ENCODE peak calls at places on chromosomes 1 and 21, in six cellular contexts. D is heart right ventricle, Y is IMR-90, Z is RWPE1, G is pancreas, N is prostate gland. X is an unnamed sample.

GRCh38 chr1:183043872-183044859 is 20.9 kb downstream of the LAMC1 start:
- DNase-seq in G (no peak), Y (peak), Z (no peak), D (no peak), N (no peak), X (no peak)

GRCh38 chr1:240399381-240399780 is 212.6 kb downstream of the GREM2 start:
- DNase-seq in N (no peak), G (no peak), Y (peak), D (no peak), Z (peak), X (no peak)

GRCh38 chr1:65792671-65793358 is at the start of gene PDE4B:
- DNase-seq in N (no peak), D (peak), Y (peak), G (peak), Z (no peak), X (no peak)

GRCh38 chr1:232142403-232143314 is 487.3 kb downstream of the SIPA1L2 start:
- DNase-seq in Z (peak), Y (peak), D (no peak), N (peak), G (no peak), X (peak)

GRCh38 chr1:178161516-178161915 is 67.6 kb downstream of the RASAL2 start:
- DNase-seq in Z (no peak), D (no peak), N (no peak), Y (no peak), G (no peak), X (no peak)

GRCh38 chr1:8197493-8198282 is 120.2 kb upstream of the SLC45A1 start:
- DNase-seq in D (peak), G (no peak), Z (peak), N (peak), Y (peak), X (peak)

GRCh38 chr21:27371688-27372331 is 404.9 kb upstream of the ADAMTS5 start:
- DNase-seq in Z (no peak), G (no peak), N (no peak), Y (peak), D (no peak), X (no peak)

GRCh38 chr1:53383471-53383870 is 55.6 kb upstream of the LRP8 start:
- DNase-seq in Z (no peak), Y (no peak), D (no peak), G (no peak), N (no peak), X (no peak)

GRCh38 chr21:36260030-36260787 is 59.8 kb upstream of the MORC3 start:
- DNase-seq in D (no peak), G (no peak), N (peak), Z (peak), Y (peak), X (peak)

GRCh38 chr1:219666242-219666641 is 53.3 kb upstream of the ZC3H11B start:
- DNase-seq in N (no peak), Y (peak), Z (no peak), D (no peak), G (no peak), X (no peak)

DNA sequence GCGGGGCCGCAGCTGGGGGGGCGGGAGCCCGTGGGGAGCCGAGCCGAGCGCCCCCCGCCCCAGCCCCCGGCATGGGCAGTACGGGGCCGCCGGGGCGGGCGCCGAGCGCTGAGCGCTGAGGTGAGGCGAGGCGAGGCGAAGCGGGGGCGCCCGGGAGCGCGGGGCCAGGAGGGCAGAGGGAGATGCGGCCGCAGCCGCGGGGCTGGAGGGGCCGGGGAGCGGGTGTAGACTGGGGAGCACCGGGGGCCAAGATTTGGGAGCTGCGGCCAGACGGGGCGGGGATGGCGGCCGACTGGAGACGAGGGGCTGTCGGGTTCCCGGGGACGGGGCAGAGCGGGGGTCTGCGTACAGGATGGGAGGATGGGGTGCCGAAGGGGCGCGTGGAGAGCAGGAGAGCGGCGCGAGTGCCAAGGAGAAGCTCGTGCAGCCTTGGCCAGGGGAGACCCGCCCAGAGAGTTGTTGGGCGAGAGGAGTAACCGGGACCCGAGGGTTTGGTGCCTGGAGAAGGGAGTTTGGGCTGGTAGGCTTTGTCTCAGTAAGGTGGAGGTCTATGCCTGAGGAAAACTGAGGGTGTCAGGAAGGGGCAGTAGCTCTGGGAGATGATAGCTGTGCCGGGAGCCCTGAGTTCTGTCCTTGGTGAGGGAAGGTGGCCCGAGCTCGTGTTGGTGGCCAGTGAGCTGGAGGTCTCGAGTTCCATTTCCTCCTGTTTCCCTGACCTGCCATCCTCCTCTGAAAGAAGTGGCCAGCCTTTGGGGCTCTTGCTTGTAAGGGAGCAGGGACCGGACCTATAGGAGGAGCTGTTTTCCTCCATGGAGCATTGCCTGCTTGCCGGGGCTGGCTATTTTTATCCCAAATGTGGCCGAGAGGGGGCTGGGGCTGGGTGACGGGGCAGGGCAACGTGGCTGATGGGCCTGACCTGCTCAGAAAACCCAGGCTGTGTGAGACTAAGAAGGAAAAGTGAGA is 539 bp downstream of the ATP8B2 start:
- DNase-seq in D (peak), N (peak), Z (peak), Y (peak), G (peak), X (peak)
- H3K27ac ChIP-seq in D (peak), N (peak), Z (peak), Y (peak), G (no peak), X (peak)

DNA sequence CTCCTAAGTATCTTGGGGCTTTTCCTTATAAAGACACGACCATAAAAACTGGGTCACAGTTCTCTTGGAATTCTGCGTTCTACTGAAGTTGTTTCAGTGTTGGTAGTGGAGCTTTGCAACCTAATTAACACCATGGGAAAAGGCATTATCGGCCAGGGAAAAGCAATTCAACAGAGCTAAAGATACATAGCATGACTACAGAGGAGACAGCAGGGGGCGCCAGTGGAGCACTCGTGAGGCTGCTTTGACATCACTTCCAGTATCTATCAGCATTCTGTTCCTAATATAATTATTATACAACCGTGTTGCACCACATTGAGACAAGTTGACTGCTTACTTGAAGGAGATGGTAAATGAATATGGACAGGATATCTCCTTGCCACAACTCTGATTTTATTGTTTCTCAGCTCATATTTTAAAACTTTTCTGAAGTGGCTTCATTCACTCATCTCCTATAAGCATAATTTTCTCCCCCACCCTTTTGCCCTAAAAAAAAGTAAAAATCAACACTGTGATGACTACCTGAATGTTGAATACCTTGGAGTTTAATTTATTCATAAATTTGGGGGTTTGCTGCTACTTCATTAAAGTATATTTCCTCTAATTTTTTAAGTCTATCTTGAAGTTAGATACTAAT is 39.4 kb downstream of the ZP4 start:
- DNase-seq in N (no peak), Z (peak), D (no peak), G (no peak), Y (peak), X (peak)
- TF ChIP-seq CTCF in N (no peak), Z (peak), D (peak), G (no peak), Y (peak), X (no peak)

DNA sequence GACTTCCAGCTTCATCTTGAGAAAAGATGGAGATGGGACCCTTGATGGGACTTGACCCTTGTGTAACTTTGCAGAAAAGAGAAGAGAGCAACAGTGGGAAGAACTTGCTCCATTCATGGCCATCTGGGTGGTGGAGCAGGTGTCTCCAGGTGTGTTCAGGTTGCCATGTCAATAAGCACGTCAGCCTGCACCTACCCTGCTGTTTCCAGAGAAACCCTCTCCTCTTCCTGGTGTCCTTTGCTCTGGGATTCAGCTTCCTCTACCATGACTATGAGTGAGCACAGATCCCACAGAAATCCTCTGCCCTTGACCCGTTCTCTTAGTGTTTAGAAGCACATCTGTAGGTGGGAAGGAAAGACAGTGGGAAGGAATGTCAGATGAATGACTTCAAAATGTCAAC is 21.8 kb upstream of the OTUD3 start:
- DNase-seq in D (no peak), Z (no peak), Y (no peak), N (no peak), G (no peak), X (no peak)
- H3K27ac ChIP-seq in D (no peak), Z (no peak), Y (no peak), N (no peak), G (no peak), X (no peak)

DNA sequence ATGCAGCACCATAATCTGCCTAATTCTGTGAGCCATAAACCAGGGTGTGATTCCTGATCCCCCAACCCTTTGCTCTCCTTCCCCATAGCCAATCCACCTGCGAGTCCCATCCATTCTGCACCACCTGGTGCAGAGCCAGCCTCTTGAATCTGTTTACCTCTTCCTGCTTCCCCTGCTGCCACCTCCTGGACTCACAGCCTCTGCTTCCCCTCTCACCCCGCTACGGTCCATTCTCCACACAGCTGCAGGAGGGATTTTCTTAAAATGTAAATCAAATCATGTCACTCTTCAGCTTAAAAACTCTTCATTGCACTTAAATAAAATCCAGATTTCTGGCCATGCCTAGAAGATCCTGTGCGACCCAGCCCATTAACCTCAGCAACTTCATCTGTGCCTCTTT is 186.7 kb downstream of the FOXD2 start:
- DNase-seq in D (no peak), G (no peak), Z (peak), Y (no peak), N (no peak), X (peak)
- TF ChIP-seq CTCF in D (peak), G (no peak), Z (no peak), Y (no peak), N (no peak), X (no peak)

DNA sequence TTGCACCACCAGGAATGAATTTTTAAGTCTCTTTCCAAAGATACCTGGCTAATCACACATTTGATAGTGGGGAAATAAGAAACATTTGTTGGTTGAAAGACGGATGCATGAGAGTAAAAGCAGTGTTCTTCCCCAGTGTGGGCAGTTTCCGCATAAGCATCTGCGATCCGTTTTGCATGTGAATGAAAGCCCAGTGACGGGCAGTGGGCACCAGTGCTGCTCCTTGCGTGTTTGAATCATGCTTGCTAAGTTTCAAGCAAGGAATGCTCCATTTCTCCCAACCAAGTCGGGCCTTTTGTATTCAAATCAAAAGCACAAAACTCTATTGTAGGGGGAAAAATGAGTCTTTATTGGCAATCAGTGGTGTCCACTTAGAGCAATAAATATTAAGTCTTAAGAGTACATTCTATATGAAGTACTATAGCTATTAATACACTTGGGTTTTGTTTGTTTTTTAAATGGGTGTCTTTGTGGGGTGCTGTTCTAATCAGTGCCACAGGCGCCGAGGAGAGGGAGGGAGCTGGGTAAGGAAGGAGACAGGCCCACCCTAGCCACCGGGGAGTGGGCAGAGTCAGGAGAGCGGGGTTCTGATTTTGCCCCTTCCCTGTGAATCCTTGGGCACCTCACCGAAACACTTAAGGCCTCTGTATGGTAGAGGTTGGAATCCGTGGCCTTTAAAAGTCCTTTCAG is 750 bp upstream of the PTGFRN start:
- DNase-seq in Y (no peak), N (no peak), Z (no peak), D (no peak), G (no peak), X (no peak)
- H3K27ac ChIP-seq in Y (no peak), N (peak), Z (peak), D (no peak), G (no peak), X (peak)

DNA sequence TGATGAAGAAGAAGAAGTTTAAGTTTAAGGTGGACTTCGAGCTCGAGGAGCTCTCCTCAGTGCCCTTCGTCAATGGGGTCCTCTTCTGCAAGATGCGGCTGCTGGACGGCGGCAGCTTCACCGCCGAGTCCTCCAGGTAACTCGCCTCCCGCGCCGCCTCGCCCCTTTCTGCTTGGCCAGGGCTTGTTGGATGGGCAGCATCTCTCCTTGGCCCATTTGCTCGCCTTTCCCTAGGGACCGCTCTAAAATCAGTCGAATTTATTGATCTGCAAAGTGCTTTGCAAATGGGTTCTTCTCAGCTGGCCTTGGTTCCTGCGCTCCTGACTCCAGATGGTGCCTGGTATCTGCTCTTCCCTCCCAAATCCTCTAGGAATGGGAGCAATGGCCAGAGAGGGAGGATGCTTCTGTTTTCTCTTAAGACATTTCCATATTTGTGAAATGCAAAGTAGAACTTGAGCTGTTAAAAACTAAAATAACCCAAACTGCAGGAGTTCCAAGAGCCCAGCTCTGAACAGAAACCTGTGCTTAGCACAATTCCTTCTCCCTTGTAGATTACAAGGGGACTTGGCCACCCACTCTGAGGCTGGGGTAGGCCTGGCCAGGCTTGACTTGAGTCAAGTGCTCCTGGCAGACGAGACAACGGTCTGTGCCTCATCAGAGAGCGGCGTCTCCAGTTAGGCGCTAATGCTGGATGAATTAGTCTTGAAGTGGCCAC is 687 bp downstream of the EEIG2 start:
- DNase-seq in G (peak), Z (no peak), D (peak), Y (peak), N (peak), X (peak)
- TF ChIP-seq CTCF in G (no peak), Z (no peak), D (no peak), Y (no peak), N (no peak), X (no peak)

GRCh38 chr1:228131736-228132135 is 8.3 kb upstream of the GUK1 start:
- DNase-seq in D (no peak), Z (no peak), Y (no peak), G (no peak), N (no peak), X (no peak)
- H3K27ac ChIP-seq in D (no peak), Z (no peak), Y (no peak), G (peak), N (peak), X (peak)

DNA sequence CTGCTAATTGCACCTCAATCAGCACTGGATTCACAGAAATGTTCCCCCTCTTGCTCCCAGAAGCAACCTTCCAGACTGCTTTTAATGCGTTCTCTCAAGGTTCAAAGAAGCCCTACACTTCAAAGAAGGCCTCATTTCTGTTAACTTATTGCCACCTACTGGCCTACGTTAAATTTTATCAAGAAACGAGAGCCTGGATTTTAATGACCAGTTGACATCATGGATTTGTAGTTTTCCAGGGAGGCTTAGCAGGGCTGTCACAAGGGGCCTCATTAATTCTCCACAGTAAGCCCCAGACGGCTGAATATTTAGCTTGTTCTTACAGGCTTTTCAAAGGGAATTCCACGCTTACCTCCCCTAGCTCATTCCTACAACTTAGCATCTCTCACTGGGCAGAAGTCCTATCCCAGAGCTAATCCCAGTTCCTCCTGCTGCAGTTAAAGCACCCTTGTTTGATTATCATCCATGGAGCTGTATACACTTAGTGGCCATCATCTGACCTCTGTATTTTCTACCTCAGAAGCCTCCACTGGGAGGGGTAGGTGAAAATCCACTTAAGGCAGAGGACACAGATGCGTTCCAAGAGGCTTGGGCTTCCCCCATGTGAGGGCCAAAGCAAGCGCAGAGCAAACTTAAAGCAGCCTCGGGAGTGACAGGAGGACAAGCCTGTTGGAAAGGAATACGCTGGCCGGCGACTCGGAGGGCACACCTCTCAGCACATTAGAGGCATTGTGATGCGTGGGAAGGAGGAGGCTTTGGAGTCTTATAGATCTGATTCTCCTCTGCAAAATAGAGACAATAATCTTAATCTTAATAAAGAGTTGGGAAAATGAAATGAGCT is 32.2 kb upstream of the CYP4X1 start:
- DNase-seq in D (no peak), Z (no peak), G (no peak), N (no peak), Y (no peak), X (no peak)
- TF ChIP-seq CTCF in D (peak), Z (peak), G (no peak), N (no peak), Y (no peak), X (peak)

GRCh38 chr1:61953790-61954150 is 211.5 kb downstream of the PATJ start:
- DNase-seq in Y (no peak), D (no peak), G (no peak), Z (no peak), N (no peak), X (no peak)
- H3K27ac ChIP-seq in Y (no peak), D (peak), G (no peak), Z (no peak), N (no peak), X (no peak)

GRCh38 chr1:19232526-19232851 is 18.8 kb downstream of the EMC1 start:
- DNase-seq in Z (no peak), Y (peak), N (peak), G (no peak), D (no peak), X (peak)
- TF ChIP-seq CTCF in Z (no peak), Y (no peak), N (no peak), G (no peak), D (peak), X (no peak)